ENCODE peak calls at places on chromosome 15, in ten cellular contexts. D is ovary, R is psoas muscle, A is Peyer's patch, P is HCT116, S is left ventricle myocardium inferior, K is colonic mucosa, V is lower lobe of right lung, N is heart left ventricle, Q is body of pancreas. Z is an unnamed sample.

GRCh38 chr15:55343168-55343567 is 24.1 kb downstream of the PIGB start:
- DNase-seq in Q (no peak), P (no peak), R (no peak), N (no peak), K (no peak), V (no peak), D (no peak), S (no peak), A (no peak), Z (peak; percentile 70)

GRCh38 chr15:101448336-101448735 is 41.2 kb downstream of the PCSK6 start:
- DNase-seq in Q (no peak), K (no peak), N (no peak), S (no peak), A (no peak), V (no peak), R (no peak), D (no peak), P (no peak), Z (no peak)

GRCh38 chr15:71596672-71597071 is 213.7 kb upstream of the NR2E3 start:
- DNase-seq in N (peak; percentile 81), A (no peak), R (peak; percentile 22), S (peak; percentile 55), K (no peak), D (peak; percentile 22), Q (peak; percentile 33), P (no peak), V (peak; percentile 58), Z (no peak)

GRCh38 chr15:64067564-64068030 is 21.3 kb upstream of the DAPK2 start:
- DNase-seq in P (no peak), R (peak; percentile 46), Q (peak; percentile 78), D (peak; percentile 69), K (peak; percentile 80), A (peak; percentile 58), N (peak; percentile 51), V (no peak), S (peak; percentile 25), Z (peak; percentile 90)

GRCh38 chr15:29107291-29107890 is 162.2 kb downstream of the NSMCE3 start:
- DNase-seq in K (no peak), N (peak; percentile 18), R (no peak), V (peak; percentile 35), P (no peak), S (no peak), A (no peak), D (no peak), Q (no peak), Z (no peak)

GRCh38 chr15:79981861-79982455 is 11.0 kb upstream of the BCL2A1 start:
- DNase-seq in V (no peak), K (no peak), Q (no peak), R (no peak), P (no peak), D (no peak), A (no peak), S (no peak), N (no peak), Z (no peak)

GRCh38 chr15:85408270-85408746 is 27.9 kb downstream of the AKAP13 start:
- DNase-seq in S (no peak), D (no peak), Q (no peak), K (no peak), A (no peak), R (no peak), P (no peak), N (no peak), V (no peak), Z (no peak)

GRCh38 chr15:100345438-100345837 is 3.7 kb upstream of the ADAMTS17 start:
- DNase-seq in R (no peak), Q (no peak), V (no peak), A (no peak), P (no peak), N (no peak), S (no peak), D (no peak), K (no peak), Z (no peak)

GRCh38 chr15:31157644-31158069 is 56.1 kb upstream of the TRPM1 start:
- DNase-seq in V (no peak), P (no peak), S (no peak), D (no peak), K (no peak), Q (peak; percentile 64), R (no peak), A (no peak), N (no peak), Z (no peak)

DNA sequence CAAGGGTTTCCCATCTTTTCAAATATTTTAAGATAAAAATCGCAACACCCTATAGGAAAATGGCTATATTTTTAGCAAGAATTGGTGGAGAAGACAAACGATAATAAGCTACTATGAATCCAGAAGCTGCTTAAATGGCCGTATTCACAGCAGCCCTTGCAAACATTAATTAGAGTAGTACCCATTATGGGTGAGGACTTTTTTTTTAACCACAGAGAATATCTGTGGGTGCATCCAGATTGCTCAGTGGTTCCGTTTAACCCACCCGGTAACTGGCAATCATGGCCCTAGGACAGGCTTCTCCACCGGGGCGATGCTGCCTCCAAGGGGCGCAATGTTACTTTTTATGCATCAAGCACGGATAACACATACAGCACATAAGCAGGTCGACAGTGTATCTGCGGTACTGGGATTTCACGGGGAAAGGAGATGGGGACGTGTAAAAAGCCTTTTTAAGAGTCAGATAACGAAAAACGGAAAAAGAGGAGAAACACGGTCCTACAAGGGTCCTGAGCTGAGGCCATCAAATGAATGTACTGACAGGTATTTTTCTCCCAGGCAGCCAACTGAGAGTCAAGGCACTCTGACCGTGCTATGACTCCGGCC is 968 bp upstream of the TMEM266 start:
- DNase-seq in Q (peak; percentile 31), D (no peak), P (no peak), A (no peak), R (no peak), N (peak; percentile 24), K (peak; percentile 20), V (no peak), S (no peak), Z (peak; percentile 21)
- TF ChIP-seq CTCF in Q (no peak), D (no peak), P (peak; percentile 37), A (peak; percentile 2), R (peak; percentile 36), N (no peak), K (no peak), V (no peak), S (peak; percentile 12), Z (peak; percentile 31)

GRCh38 chr15:67097893-67098740 is 32.7 kb downstream of the SMAD3 start:
- DNase-seq in P (no peak), Q (no peak), N (peak; percentile 65), S (peak; percentile 41), K (peak; percentile 50), V (no peak), D (no peak), R (peak; percentile 51), A (no peak), Z (no peak)
- H3K4me1 ChIP-seq in P (peaks cover 84% of the 10 kb centered on the region), Q (peaks cover 35% of the 10 kb centered on the region), N (peaks cover 39% of the 10 kb centered on the region), S (peaks cover 67% of the 10 kb centered on the region), K (peaks cover 9% of the 10 kb centered on the region), V (peaks cover 49% of the 10 kb centered on the region), D (peaks cover 8% of the 10 kb centered on the region), R (peaks cover 75% of the 10 kb centered on the region), A (peaks cover 39% of the 10 kb centered on the region), Z (peaks cover 5% of the 10 kb centered on the region)

DNA sequence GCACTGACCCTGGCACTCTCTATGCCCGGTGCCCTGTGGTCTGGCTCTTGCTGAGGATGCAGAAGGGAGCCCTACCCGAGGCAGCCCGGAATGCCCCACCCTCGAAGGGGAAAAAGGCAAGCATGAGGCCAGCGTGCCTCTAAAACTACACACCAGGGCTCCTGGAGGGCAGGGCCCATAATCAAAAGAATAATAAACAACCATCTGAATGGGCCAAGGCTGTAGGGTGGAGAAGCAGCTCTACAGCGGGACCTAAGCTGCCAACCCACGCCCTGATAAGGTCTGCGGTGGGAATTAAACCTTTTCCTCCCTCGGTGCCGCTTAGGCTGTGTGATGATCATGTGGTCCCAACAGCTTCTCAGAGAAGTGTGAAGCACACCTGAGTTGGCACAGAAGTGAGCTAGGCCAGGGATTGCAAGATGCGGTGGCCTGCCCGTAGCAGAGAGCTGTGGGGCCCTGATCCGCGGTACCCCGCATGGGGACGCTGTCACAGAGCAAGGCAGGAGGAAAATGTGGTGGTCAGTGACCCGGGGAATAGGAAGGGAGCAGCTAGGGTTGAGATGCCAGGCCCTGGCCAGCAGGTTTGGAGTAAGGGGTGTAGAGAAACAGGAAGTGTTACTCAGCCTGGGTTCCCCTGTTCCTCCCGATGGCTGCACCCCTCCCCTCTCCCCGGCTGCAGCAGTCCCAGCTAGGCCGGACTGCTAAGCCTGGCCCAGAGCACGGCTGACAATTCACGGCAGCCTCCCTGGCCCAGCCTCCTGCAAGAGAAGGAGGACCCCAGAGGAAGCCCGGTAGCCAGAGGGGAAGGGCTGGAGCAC is 1.1 kb upstream of the C15orf62 start:
- DNase-seq in Q (no peak), R (no peak), P (no peak), S (no peak), N (no peak), A (no peak), V (peak; percentile 45), K (peak; percentile 78), D (no peak), Z (no peak)
- TF ChIP-seq CTCF in Q (no peak), R (no peak), P (no peak), S (no peak), N (no peak), A (no peak), V (no peak), K (no peak), D (no peak), Z (no peak)

GRCh38 chr15:59256538-59256937 is 49.9 kb downstream of the LDHAL6B start:
- DNase-seq in Q (no peak), D (no peak), R (no peak), V (no peak), N (no peak), P (no peak), S (no peak), A (no peak), K (peak; percentile 58), Z (no peak)

GRCh38 chr15:59258317-59258716 is 51.7 kb downstream of the LDHAL6B start:
- DNase-seq in R (no peak), D (no peak), Q (no peak), P (no peak), A (no peak), V (no peak), K (no peak), N (no peak), S (no peak), Z (no peak)

GRCh38 chr15:59262316-59262715 is 55.7 kb downstream of the LDHAL6B start:
- DNase-seq in V (no peak), R (no peak), S (no peak), K (no peak), P (no peak), N (no peak), A (no peak), D (no peak), Q (no peak), Z (no peak)

GRCh38 chr15:59260090-59260489 is 53.4 kb downstream of the LDHAL6B start:
- DNase-seq in N (no peak), S (no peak), R (no peak), V (no peak), K (peak; percentile 77), P (no peak), Q (no peak), A (peak; percentile 74), D (no peak), Z (no peak)

DNA sequence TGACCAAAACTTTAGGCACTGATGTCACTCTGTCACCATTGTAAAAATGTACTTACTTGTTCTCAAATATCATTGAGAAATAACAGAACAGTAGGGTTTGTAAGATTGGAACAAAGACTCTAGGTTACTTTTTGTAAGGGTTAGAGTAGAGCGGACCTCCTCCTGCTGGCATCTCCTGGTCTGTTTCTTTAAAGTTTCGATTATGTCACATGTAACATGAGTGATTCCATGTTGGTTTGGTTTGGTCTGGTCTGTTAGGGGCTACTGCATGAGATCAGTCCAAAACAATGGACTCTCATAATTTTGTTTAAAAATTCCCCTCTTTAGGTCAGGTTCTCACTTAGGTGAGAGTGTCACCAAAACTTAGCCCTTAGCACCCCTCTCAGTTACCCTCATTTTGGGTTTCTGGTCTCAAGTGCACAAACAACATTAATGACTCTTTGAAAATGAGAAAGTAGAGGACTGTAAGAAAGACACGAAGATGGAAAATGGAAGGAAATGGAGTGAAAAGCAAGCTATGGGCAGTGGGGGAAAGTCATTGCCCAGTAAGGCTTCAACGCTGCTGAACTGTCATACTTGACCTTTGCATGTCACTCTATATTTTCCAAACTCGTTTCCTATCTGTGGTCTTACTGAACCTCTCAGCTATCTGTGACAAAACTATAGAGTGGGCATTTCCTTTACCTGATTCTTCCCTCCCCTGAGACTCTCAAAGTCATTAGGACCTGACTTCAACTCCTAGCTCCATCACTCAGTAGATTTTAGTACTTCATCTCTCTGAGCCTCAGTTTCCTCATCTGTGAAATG is 52.7 kb downstream of the LDHAL6B start:
- DNase-seq in P (no peak), D (no peak), N (no peak), R (no peak), A (no peak), S (no peak), V (no peak), K (no peak), Q (no peak), Z (no peak)
- H3K4me1 ChIP-seq in P (peaks cover 23% of the 10 kb centered on the region), D (no peaks in the 10 kb centered on the region), N (no peaks in the 10 kb centered on the region), R (no peaks in the 10 kb centered on the region), A (no peaks in the 10 kb centered on the region), S (no peaks in the 10 kb centered on the region), V (no peaks in the 10 kb centered on the region), K (no peaks in the 10 kb centered on the region), Q (peaks cover 8% of the 10 kb centered on the region), Z (no peaks in the 10 kb centered on the region)